ENCODE peak calls at places on chromosomes 6 and 20, in five cellular contexts. One of them, this sample, is unnamed.

GRCh38 chr20:24149175-24149574 is 160.6 kb upstream of the GGTLC1 start:
- DNase-seq in BE2C: no peak
- DNase-seq in fibroblast of lung: no peak
- DNase-seq in mesendoderm: no peak
- DNase-seq in tibial artery: no peak
- DNase-seq in this sample: no peak

GRCh38 chr6:61682562-61682961 is 603.5 kb downstream of the KHDRBS2 start:
- DNase-seq in BE2C: no peak
- DNase-seq in fibroblast of lung: no peak
- DNase-seq in mesendoderm: peak; percentile 39
- DNase-seq in tibial artery: no peak
- DNase-seq in this sample: no peak

GRCh38 chr6:56259682-56260081 is 12.3 kb upstream of the COL21A1 start:
- DNase-seq in BE2C: no peak
- DNase-seq in fibroblast of lung: peak; percentile 86
- DNase-seq in mesendoderm: no peak
- DNase-seq in tibial artery: no peak
- DNase-seq in this sample: no peak

GRCh38 chr6:146578054-146578453 is 20.7 kb upstream of the ADGB start:
- DNase-seq in BE2C: no peak
- DNase-seq in fibroblast of lung: no peak
- DNase-seq in mesendoderm: no peak
- DNase-seq in tibial artery: no peak
- DNase-seq in this sample: no peak

GRCh38 chr20:49534314-49534713 is 33.6 kb downstream of the PTGIS start:
- DNase-seq in BE2C: peak; percentile 80
- DNase-seq in fibroblast of lung: peak; percentile 47
- DNase-seq in mesendoderm: peak; percentile 78
- DNase-seq in tibial artery: no peak
- DNase-seq in this sample: no peak

GRCh38 chr6:116424001-116424400 is 37.2 kb upstream of the CALHM6 start:
- DNase-seq in BE2C: no peak
- DNase-seq in fibroblast of lung: no peak
- DNase-seq in mesendoderm: no peak
- DNase-seq in tibial artery: no peak
- DNase-seq in this sample: no peak

GRCh38 chr20:62203378-62204030 is 16.6 kb downstream of the HRH3 start:
- DNase-seq in BE2C: peak; percentile 54
- DNase-seq in fibroblast of lung: no peak
- DNase-seq in mesendoderm: no peak
- DNase-seq in tibial artery: no peak
- DNase-seq in this sample: no peak

GRCh38 chr6:109978174-109979032 is at the start of gene GPR6:
- DNase-seq in BE2C: peak; percentile 71
- DNase-seq in fibroblast of lung: peak; percentile 48
- DNase-seq in mesendoderm: peak; percentile 93
- DNase-seq in tibial artery: peak; percentile 26
- DNase-seq in this sample: peak; percentile 74

GRCh38 chr20:36209921-36210320 is 26.4 kb upstream of the AAR2 start:
- DNase-seq in BE2C: no peak
- DNase-seq in fibroblast of lung: no peak
- DNase-seq in mesendoderm: no peak
- DNase-seq in tibial artery: no peak
- DNase-seq in this sample: no peak

GRCh38 chr6:156250593-156250992 is 526.6 kb upstream of the ARID1B start:
- DNase-seq in BE2C: no peak
- DNase-seq in fibroblast of lung: no peak
- DNase-seq in mesendoderm: no peak
- DNase-seq in tibial artery: no peak
- DNase-seq in this sample: no peak

GRCh38 chr6:134482585-134483346 is 164.9 kb upstream of the SGK1 start:
- DNase-seq in BE2C: no peak
- DNase-seq in fibroblast of lung: no peak
- DNase-seq in mesendoderm: no peak
- DNase-seq in tibial artery: peak; percentile 59
- DNase-seq in this sample: no peak

GRCh38 chr20:62287759-62288534 is 14.8 kb upstream of the ADRM1 start:
- DNase-seq in BE2C: no peak
- DNase-seq in fibroblast of lung: no peak
- DNase-seq in mesendoderm: no peak
- DNase-seq in tibial artery: no peak
- DNase-seq in this sample: no peak

GRCh38 chr20:57465943-57466342 is 59.0 kb downstream of the CTCFL start:
- DNase-seq in BE2C: no peak
- DNase-seq in fibroblast of lung: no peak
- DNase-seq in mesendoderm: no peak
- DNase-seq in tibial artery: no peak
- DNase-seq in this sample: no peak
- H3K4me1 ChIP-seq in BE2C: peaks cover 14% of the 10 kb centered on the region
- H3K4me1 ChIP-seq in fibroblast of lung: no peaks in the 10 kb centered on the region
- H3K4me1 ChIP-seq in mesendoderm: peaks cover 9% of the 10 kb centered on the region
- H3K4me1 ChIP-seq in tibial artery: peaks cover 10% of the 10 kb centered on the region
- H3K4me1 ChIP-seq in this sample: no peaks in the 10 kb centered on the region

GRCh38 chr6:166589786-166590574 is 3.5 kb upstream of the RAMACL start:
- DNase-seq in BE2C: no peak
- DNase-seq in fibroblast of lung: no peak
- DNase-seq in mesendoderm: no peak
- DNase-seq in tibial artery: no peak
- DNase-seq in this sample: no peak
- H3K4me1 ChIP-seq in BE2C: peaks cover 37% of the 10 kb centered on the region
- H3K4me1 ChIP-seq in fibroblast of lung: peaks cover 9% of the 10 kb centered on the region
- H3K4me1 ChIP-seq in mesendoderm: no peaks in the 10 kb centered on the region
- H3K4me1 ChIP-seq in tibial artery: peaks cover 9% of the 10 kb centered on the region
- H3K4me1 ChIP-seq in this sample: peaks cover 6% of the 10 kb centered on the region

GRCh38 chr6:36786055-36786675 is 53.1 kb downstream of the CPNE5 start:
- DNase-seq in BE2C: no peak
- DNase-seq in fibroblast of lung: no peak
- DNase-seq in mesendoderm: no peak
- DNase-seq in tibial artery: no peak
- DNase-seq in this sample: no peak

GRCh38 chr6:36784379-36784636 is 54.9 kb downstream of the CPNE5 start:
- DNase-seq in BE2C: no peak
- DNase-seq in fibroblast of lung: no peak
- DNase-seq in mesendoderm: no peak
- DNase-seq in tibial artery: no peak
- DNase-seq in this sample: no peak

GRCh38 chr6:36781669-36782068 is 57.6 kb downstream of the CPNE5 start:
- DNase-seq in BE2C: no peak
- DNase-seq in fibroblast of lung: no peak
- DNase-seq in mesendoderm: no peak
- DNase-seq in tibial artery: no peak
- DNase-seq in this sample: no peak

GRCh38 chr6:36780517-36781210 is 58.6 kb downstream of the CPNE5 start:
- DNase-seq in BE2C: no peak
- DNase-seq in fibroblast of lung: no peak
- DNase-seq in mesendoderm: no peak
- DNase-seq in tibial artery: no peak
- DNase-seq in this sample: peak; percentile 34

DNA sequence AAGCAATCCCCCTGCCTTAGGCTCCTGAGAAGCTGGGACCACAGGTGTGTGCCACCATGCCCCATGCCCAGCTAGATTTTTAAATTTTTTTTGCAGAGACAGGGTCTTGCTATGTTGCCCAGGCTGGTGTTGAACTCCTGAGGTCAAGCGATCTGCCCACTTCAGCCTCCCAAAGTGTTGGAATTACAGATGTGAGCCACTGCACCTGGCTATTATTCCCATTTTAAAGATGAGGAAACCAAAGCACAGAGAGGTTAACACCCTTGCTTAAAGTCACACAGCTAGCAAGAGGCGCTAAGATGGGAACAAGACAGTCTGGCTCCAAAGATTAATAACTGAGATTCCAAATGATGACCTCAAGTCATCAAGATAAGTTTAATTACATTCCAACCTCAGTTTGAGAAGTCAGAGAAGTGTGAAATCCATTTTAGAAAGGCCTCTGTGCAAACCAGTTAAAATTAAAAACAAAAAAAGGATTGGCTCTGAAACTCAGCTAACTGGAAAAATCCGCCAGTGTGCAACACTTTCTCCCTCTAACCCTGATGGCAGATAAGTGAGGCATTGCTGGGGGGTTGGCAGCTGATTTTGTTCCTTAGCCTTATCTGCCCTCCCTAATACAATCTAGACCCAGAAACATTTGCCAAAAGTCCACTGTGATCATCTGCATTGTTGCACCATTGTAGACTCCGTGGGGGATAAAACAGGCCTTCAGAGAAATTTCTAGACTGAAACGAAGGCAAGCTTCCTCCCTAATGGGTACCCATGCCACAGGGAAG is 55.5 kb downstream of the CPNE5 start:
- DNase-seq in BE2C: no peak
- DNase-seq in fibroblast of lung: no peak
- DNase-seq in mesendoderm: no peak
- DNase-seq in tibial artery: no peak
- DNase-seq in this sample: no peak
- H3K4me1 ChIP-seq in BE2C: no peaks in the 10 kb centered on the region
- H3K4me1 ChIP-seq in fibroblast of lung: no peaks in the 10 kb centered on the region
- H3K4me1 ChIP-seq in mesendoderm: no peaks in the 10 kb centered on the region
- H3K4me1 ChIP-seq in tibial artery: no peaks in the 10 kb centered on the region
- H3K4me1 ChIP-seq in this sample: peaks cover 5% of the 10 kb centered on the region

GRCh38 chr20:58965270-58966064 is 15.6 kb upstream of the NELFCD start:
- DNase-seq in BE2C: no peak
- DNase-seq in fibroblast of lung: no peak
- DNase-seq in mesendoderm: no peak
- DNase-seq in tibial artery: no peak
- DNase-seq in this sample: no peak

GRCh38 chr20:58971429-58971828 is 9.6 kb upstream of the NELFCD start:
- DNase-seq in BE2C: no peak
- DNase-seq in fibroblast of lung: no peak
- DNase-seq in mesendoderm: no peak
- DNase-seq in tibial artery: no peak
- DNase-seq in this sample: no peak

GRCh38 chr20:58970146-58970545 is 10.9 kb upstream of the NELFCD start:
- DNase-seq in BE2C: no peak
- DNase-seq in fibroblast of lung: no peak
- DNase-seq in mesendoderm: no peak
- DNase-seq in tibial artery: no peak
- DNase-seq in this sample: no peak

GRCh38 chr20:58969439-58969838 is 11.6 kb upstream of the NELFCD start:
- DNase-seq in BE2C: no peak
- DNase-seq in fibroblast of lung: no peak
- DNase-seq in mesendoderm: no peak
- DNase-seq in tibial artery: no peak
- DNase-seq in this sample: no peak

DNA sequence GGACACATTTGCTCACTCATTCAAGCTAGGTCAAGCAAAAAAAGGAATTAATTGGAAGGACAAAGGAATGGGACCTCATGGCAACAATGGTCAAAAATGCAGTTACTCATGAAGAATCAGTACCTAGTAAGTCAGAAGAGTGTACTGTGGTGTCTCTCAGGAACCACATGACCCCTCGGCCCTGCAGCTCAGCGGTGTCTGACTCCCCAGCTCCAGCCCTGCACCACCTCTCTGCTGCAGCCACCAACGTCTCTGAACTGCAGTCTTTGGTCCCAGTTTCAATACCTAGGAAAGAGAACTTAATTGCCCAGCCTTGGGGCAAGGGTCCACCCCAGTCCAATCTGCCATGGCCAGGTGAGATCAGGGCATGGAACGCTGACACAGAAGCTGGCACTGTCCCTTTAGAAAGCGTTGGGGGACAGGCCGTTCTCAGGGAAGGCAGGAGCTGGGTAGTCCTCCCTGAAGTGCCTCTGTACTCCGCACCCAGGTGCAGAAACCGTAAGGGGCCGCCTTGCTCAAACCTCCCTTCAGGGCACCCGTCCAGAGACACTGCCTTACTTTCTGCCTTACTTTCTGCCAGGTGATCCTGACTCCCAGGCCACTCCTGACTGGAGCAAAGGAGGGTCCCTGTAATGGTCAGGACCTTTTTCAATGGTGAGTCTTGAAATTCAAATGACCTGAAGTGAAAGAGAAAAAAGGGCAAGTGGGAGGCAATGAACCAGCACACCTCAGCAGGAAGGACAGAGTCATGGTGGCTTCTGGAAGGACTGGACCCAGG is 13.2 kb upstream of the NELFCD start:
- DNase-seq in BE2C: no peak
- DNase-seq in fibroblast of lung: no peak
- DNase-seq in mesendoderm: no peak
- DNase-seq in tibial artery: no peak
- DNase-seq in this sample: no peak
- H3K4me1 ChIP-seq in BE2C: no peaks in the 10 kb centered on the region
- H3K4me1 ChIP-seq in fibroblast of lung: no peaks in the 10 kb centered on the region
- H3K4me1 ChIP-seq in mesendoderm: no peaks in the 10 kb centered on the region
- H3K4me1 ChIP-seq in tibial artery: no peaks in the 10 kb centered on the region
- H3K4me1 ChIP-seq in this sample: no peaks in the 10 kb centered on the region

DNA sequence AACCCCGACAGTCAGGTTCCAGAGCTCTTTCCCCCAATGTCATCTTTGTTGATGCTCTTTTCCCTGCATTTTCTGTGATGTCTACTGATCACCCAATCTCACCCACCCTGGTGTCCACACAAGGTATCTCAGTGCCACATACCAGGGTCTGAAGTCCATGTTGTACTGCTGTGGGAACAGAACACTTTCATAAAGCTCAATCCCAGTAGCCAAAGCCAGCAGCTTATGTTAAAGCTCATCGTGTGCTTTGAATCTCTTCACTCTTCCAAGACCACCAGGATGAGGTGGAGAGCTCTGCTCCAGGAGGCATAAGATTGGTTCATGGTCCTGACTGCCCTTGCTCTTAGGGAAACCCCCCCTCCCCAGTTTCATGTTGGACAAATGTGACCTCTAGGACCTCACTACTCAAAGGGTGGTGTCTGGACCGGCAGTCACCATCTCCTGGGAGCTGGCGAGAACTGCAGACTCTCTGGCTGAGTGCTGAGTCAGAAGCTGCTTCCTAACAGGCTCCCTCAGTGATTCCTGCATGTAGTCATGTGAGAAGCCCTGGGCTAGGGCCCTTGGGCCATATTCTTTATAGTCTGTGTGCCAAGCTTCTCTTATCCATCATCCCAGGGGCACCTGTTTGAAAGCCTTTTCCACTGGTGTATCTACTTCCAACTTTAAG is 13.4 kb upstream of the CPNE5 start:
- DNase-seq in BE2C: peak; percentile 42
- DNase-seq in fibroblast of lung: peak; percentile 67
- DNase-seq in mesendoderm: peak; percentile 62
- DNase-seq in tibial artery: no peak
- DNase-seq in this sample: no peak
- H3K4me1 ChIP-seq in BE2C: peaks cover 29% of the 10 kb centered on the region
- H3K4me1 ChIP-seq in fibroblast of lung: peaks cover 12% of the 10 kb centered on the region
- H3K4me1 ChIP-seq in mesendoderm: peaks cover 6% of the 10 kb centered on the region
- H3K4me1 ChIP-seq in tibial artery: peaks cover 47% of the 10 kb centered on the region
- H3K4me1 ChIP-seq in this sample: peaks cover 5% of the 10 kb centered on the region

GRCh38 chr6:43335469-43335868 is 26.8 kb upstream of the CRIP3 start:
- DNase-seq in BE2C: no peak
- DNase-seq in fibroblast of lung: no peak
- DNase-seq in mesendoderm: no peak
- DNase-seq in tibial artery: no peak
- DNase-seq in this sample: no peak

GRCh38 chr6:43339168-43339567 is 30.3 kb downstream of the ZNF318 start:
- DNase-seq in BE2C: no peak
- DNase-seq in fibroblast of lung: no peak
- DNase-seq in mesendoderm: no peak
- DNase-seq in tibial artery: no peak
- DNase-seq in this sample: no peak

GRCh38 chr6:43334466-43335095 is 26.0 kb upstream of the CRIP3 start:
- DNase-seq in BE2C: no peak
- DNase-seq in fibroblast of lung: peak; percentile 70
- DNase-seq in mesendoderm: peak; percentile 85
- DNase-seq in tibial artery: no peak
- DNase-seq in this sample: no peak

GRCh38 chr6:43338243-43338642 is 29.6 kb upstream of the CRIP3 start:
- DNase-seq in BE2C: no peak
- DNase-seq in fibroblast of lung: no peak
- DNase-seq in mesendoderm: no peak
- DNase-seq in tibial artery: no peak
- DNase-seq in this sample: no peak
- H3K4me1 ChIP-seq in BE2C: no peaks in the 10 kb centered on the region
- H3K4me1 ChIP-seq in fibroblast of lung: no peaks in the 10 kb centered on the region
- H3K4me1 ChIP-seq in mesendoderm: no peaks in the 10 kb centered on the region
- H3K4me1 ChIP-seq in tibial artery: no peaks in the 10 kb centered on the region
- H3K4me1 ChIP-seq in this sample: peaks cover 7% of the 10 kb centered on the region

This sample was measured in mucosa of descending colon.